ENCODE peak calls at places on chromosomes 7 and 10, in five cellular contexts. F, D, J, U and Q are unnamed samples.

GRCh38 chr10:101725843-101726242 is 30.9 kb upstream of the FBXW4 start:
- DNase-seq in F (no peak), J (no peak), U (no peak), D (no peak), Q (no peak)

GRCh38 chr10:79280956-79281355 is 66.3 kb upstream of the PPIF start:
- DNase-seq in J (no peak), D (no peak), F (no peak), U (no peak), Q (no peak)

GRCh38 chr7:1624999-1625927 is 44.8 kb upstream of the ELFN1 start:
- DNase-seq in J (no peak), D (peak; percentile 27), U (no peak), F (no peak), Q (no peak)

GRCh38 chr10:132544744-132545658 is 7.4 kb downstream of the INPP5A start:
- DNase-seq in D (no peak), F (peak; percentile 37), J (no peak), U (no peak), Q (no peak)

GRCh38 chr7:107103369-107103768 is 58.9 kb downstream of the PRKAR2B start:
- DNase-seq in D (peak; percentile 79), U (no peak), J (no peak), F (peak; percentile 63), Q (no peak)

GRCh38 chr7:116571037-116571436 is 46.2 kb downstream of the CAV1 start:
- DNase-seq in U (no peak), F (no peak), D (no peak), J (no peak), Q (no peak)

GRCh38 chr7:150307129-150307528 is 16.0 kb upstream of the LRRC61 start:
- DNase-seq in U (no peak), F (no peak), D (no peak), J (no peak), Q (no peak)

GRCh38 chr7:142964502-142965246 is 2.5 kb upstream of the KEL start:
- DNase-seq in D (no peak), J (no peak), U (no peak), F (peak; percentile 88), Q (no peak)

GRCh38 chr10:63268798-63269503 is 135.8 kb downstream of the NRBF2 start:
- DNase-seq in F (peak; percentile 86), D (peak; percentile 49), J (peak; percentile 92), U (peak; percentile 94), Q (peak; percentile 44)

GRCh38 chr10:77049896-77050295 is 587.7 kb downstream of the KCNMA1 start:
- DNase-seq in F (no peak), U (no peak), D (no peak), J (no peak), Q (peak; percentile 2)

GRCh38 chr10:5856701-5857004 is 33.0 kb downstream of the ANKRD16 start:
- DNase-seq in D (no peak), U (no peak), F (no peak), J (no peak), Q (no peak)

GRCh38 chr10:4240641-4241197 is 455.7 kb upstream of the KLF6 start:
- DNase-seq in J (no peak), F (no peak), D (no peak), U (no peak), Q (no peak)

GRCh38 chr10:76302936-76303656 is 871.7 kb downstream of the LRMDA start:
- DNase-seq in J (peak; percentile 28), D (no peak), F (no peak), U (no peak), Q (no peak)

GRCh38 chr7:90660819-90661218 is 64.7 kb downstream of the CDK14 start:
- DNase-seq in U (no peak), D (no peak), F (no peak), J (no peak), Q (no peak)

GRCh38 chr10:121990015-121990677 is 1.2 kb downstream of the TACC2 start:
- DNase-seq in J (no peak), U (no peak), F (no peak), D (no peak), Q (no peak)

DNA sequence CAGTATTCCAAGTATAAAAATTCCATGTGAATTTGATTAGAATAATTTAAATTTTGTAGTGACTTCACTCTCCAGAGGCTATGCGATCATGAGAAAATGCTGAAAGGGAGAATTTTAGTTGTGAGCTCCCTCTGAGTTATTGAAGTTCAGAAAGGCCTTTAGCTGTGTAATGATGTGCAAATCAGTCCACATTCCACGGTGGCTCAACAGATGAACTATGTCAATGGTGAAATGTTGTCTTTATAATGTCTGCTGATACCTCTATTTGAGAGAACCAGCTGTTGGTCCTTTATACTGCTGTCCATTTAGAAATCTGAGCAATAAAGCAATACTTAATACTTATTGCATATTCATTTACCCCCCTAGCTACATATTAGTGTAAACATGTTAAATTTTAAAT is 7.1 kb upstream of the ITGB8 start:
- DNase-seq in U (no peak), D (no peak), F (no peak), J (no peak), Q (no peak)
- H3K9ac ChIP-seq in U (no peak overlapping the region), D (no peak overlapping the region), F (no peak overlapping the region), J (no peak overlapping the region), Q (no peak overlapping the region)

DNA sequence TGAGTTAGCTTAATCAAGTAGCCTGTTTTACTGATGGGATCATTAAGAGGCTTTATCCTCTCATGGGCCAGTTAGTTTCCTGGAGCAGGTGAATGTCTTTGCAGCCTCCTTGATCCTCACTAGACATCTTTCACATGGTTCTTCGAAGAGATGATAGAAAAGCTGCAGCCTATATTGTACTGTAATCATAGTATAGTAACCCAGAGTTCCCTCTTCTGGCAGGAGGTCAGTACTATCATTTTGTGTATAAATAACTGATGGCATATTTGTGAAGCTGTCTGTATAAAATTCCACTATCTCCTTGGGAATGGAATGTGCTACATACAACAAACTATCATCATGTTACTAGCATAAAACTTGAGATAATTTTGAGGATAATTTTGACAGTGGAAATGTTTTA is 123.8 kb upstream of the PRPS1L1 start:
- DNase-seq in J (no peak), D (peak; percentile 12), F (no peak), U (no peak), Q (no peak)
- TF ChIP-seq YY1 in J (no peak), D (no peak), F (no peak), U (no peak), Q (no peak)

GRCh38 chr7:36158321-36158605 is 5.2 kb downstream of the EEPD1 start:
- DNase-seq in F (no peak), J (no peak), U (no peak), D (no peak), Q (no peak)

GRCh38 chr7:36157506-36158320 is 4.7 kb downstream of the EEPD1 start:
- DNase-seq in J (peak; percentile 74), F (no peak), D (no peak), U (no peak), Q (no peak)

GRCh38 chr7:36159618-36160017 is 6.6 kb downstream of the EEPD1 start:
- DNase-seq in D (no peak), J (no peak), U (no peak), F (no peak), Q (no peak)

GRCh38 chr7:36161996-36162395 is 8.9 kb downstream of the EEPD1 start:
- DNase-seq in J (no peak), F (no peak), U (no peak), D (no peak), Q (no peak)

GRCh38 chr7:36160313-36160712 is 7.3 kb downstream of the EEPD1 start:
- DNase-seq in F (no peak), J (no peak), U (no peak), D (no peak), Q (no peak)
- H3K9ac ChIP-seq in F (no peak overlapping the region), J (no peak overlapping the region), U (no peak overlapping the region), D (no peak overlapping the region), Q (no peak overlapping the region)

DNA sequence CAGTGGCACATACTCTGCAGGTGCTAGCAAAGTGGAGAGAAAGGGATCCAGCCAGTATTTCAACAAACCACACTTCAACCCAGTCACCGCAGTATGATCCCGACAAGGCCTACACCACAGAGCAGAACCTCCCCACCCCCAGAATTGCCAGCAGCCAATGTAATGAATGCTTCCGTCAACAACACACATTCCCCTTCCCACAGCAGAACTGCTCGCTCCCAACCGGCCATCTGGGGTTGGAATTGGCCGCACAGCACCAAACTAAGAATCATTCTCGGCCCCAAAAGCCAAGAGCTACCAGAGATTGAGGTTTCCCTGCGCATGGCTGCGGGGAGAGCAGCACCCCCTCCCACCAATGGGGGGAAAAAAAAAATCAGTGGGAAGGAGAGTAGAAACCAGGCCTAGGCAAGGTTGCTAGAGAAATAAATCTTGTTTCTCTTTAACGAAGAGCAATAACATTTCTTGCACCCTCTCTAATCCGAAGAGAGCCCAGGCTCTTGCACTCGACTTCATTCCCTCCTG is 1.1 kb downstream of the WASL start:
- DNase-seq in U (peak; percentile 39), F (peak; percentile 83), J (peak; percentile 87), D (peak; percentile 75), Q (peak; percentile 60)
- TF ChIP-seq YY1 in U (no peak), F (no peak), J (peak; percentile 43), D (no peak), Q (no peak)

GRCh38 chr10:57168703-57169240 is 807.7 kb upstream of the ZWINT start:
- DNase-seq in J (no peak), U (no peak), D (no peak), F (no peak), Q (no peak)
- H3K9ac ChIP-seq in J (no peak overlapping the region), U (no peak overlapping the region), D (no peak overlapping the region), F (no peak overlapping the region), Q (no peak overlapping the region)

GRCh38 chr7:11727864-11728263 is 104.1 kb downstream of the THSD7A start:
- DNase-seq in J (no peak), F (no peak), U (no peak), D (no peak), Q (no peak)
- TF ChIP-seq YY1 in J (no peak), F (no peak), U (no peak), D (no peak), Q (no peak)

GRCh38 chr10:131176907-131177306 is 134.6 kb downstream of the TCERG1L start:
- DNase-seq in U (no peak), J (no peak), F (no peak), D (no peak), Q (no peak)
- H3K9ac ChIP-seq in U (no peak overlapping the region), J (no peak overlapping the region), F (no peak overlapping the region), D (no peak overlapping the region), Q (no peak overlapping the region)

DNA sequence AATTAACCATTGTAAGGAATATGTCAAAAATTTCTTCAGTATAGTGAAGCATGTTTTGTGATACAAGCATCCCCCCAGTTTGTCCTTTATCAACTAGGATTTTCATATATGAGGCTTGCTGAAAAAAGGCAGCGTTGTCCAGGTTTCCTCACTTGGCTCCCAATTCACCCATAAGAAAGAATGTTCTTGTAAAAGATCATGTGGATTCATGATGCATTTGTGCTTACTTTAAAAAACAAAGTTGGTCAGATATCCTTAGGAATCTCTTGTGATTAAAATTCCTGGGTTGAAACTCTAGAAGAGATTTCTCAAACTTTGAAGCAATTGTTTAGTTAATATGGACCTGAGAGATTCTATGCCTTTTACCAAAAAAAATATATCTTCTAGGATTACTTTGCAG is 181.8 kb downstream of the KIAA1217 start:
- DNase-seq in U (no peak), D (no peak), F (no peak), J (no peak), Q (no peak)
- TF ChIP-seq YY1 in U (no peak), D (no peak), F (no peak), J (no peak), Q (no peak)